ENCODE peak calls at places on chromosomes 3 and 15, in six cellular contexts. R is GM12878, D is H1, V is GM12892, P is HepG2, N is K562. S is an unnamed sample.

GRCh38 chr15:101170568-101171350 is 81.1 kb downstream of the CHSY1 start:
- DNase-seq in V (no peak), D (no peak), P (no peak), N (no peak), R (no peak), S (no peak)

GRCh38 chr15:72141171-72142084 is 23.2 kb downstream of the SENP8 start:
- DNase-seq in P (peak; percentile 33), D (no peak), N (no peak), V (peak; percentile 68), R (peak; percentile 87), S (peak; percentile 68)

GRCh38 chr3:170117134-170117533 is 64.4 kb downstream of the PHC3 start:
- DNase-seq in P (peak; percentile 5), N (peak; percentile 13), V (no peak), R (no peak), D (no peak), S (no peak)

GRCh38 chr3:16146015-16146730 is 28.3 kb upstream of the GALNT15 start:
- DNase-seq in R (peak; percentile 44), N (no peak), V (no peak), P (no peak), D (no peak), S (no peak)

GRCh38 chr3:50786631-50787030 is 111.9 kb downstream of the DOCK3 start:
- DNase-seq in D (no peak), R (no peak), V (no peak), P (no peak), N (no peak), S (no peak)

GRCh38 chr15:99474041-99474906 is 91.5 kb upstream of the MEF2A start:
- DNase-seq in P (no peak), V (no peak), D (no peak), N (no peak), R (no peak), S (no peak)

GRCh38 chr3:29605845-29606244 is 325.0 kb downstream of the RBMS3 start:
- DNase-seq in P (no peak), N (no peak), R (no peak), V (no peak), D (no peak), S (no peak)

GRCh38 chr15:92492556-92492955 is 98.9 kb downstream of the ST8SIA2 start:
- DNase-seq in P (no peak), R (no peak), N (no peak), V (no peak), D (no peak), S (no peak)

GRCh38 chr3:87625911-87626310 is 349.5 kb upstream of the POU1F1 start:
- DNase-seq in V (no peak), D (no peak), P (no peak), N (no peak), R (no peak), S (no peak)

GRCh38 chr3:5078151-5078550 is 43.9 kb upstream of the ARL8B start:
- DNase-seq in R (no peak), V (no peak), D (no peak), N (no peak), P (no peak), S (no peak)

GRCh38 chr3:72436863-72437592 is 411.2 kb downstream of the SHQ1 start:
- DNase-seq in D (no peak), V (no peak), R (no peak), P (no peak), N (no peak), S (no peak)

GRCh38 chr3:101066776-101067175 is 73.6 kb upstream of the ABI3BP start:
- DNase-seq in P (no peak), R (no peak), D (no peak), N (no peak), V (no peak), S (no peak)

GRCh38 chr15:29938701-29939340 is 116.6 kb upstream of the TJP1 start:
- DNase-seq in V (no peak), R (no peak), N (no peak), P (peak; percentile 10), D (no peak), S (no peak)

GRCh38 chr15:41919954-41920538 is 26.2 kb upstream of the SPTBN5 start:
- DNase-seq in R (no peak), D (no peak), N (no peak), V (no peak), P (no peak), S (no peak)

GRCh38 chr15:26874774-26875475 is 8.1 kb downstream of the GABRA5 start:
- DNase-seq in D (no peak), N (no peak), R (no peak), P (no peak), V (no peak), S (no peak)

GRCh38 chr3:62529230-62529629 is 155.9 kb upstream of the FEZF2 start:
- DNase-seq in D (peak; percentile 85), V (no peak), R (no peak), N (peak; percentile 5), P (peak; percentile 9), S (no peak)

GRCh38 chr15:66233487-66234415 is 19.8 kb downstream of the MEGF11 start:
- DNase-seq in R (no peak), P (peak; percentile 23), V (no peak), N (peak; percentile 64), D (peak; percentile 85), S (no peak)

GRCh38 chr15:52527898-52528464 is 699 bp downstream of the MYO5A start:
- DNase-seq in P (no peak), D (peak; percentile 51), R (no peak), N (no peak), V (peak; percentile 31), S (peak; percentile 25)

GRCh38 chr3:130748981-130749380 is 2.4 kb upstream of the PIK3R4 start:
- DNase-seq in N (no peak), V (no peak), R (no peak), D (no peak), P (no peak), S (no peak)

GRCh38 chr3:130748520-130748919 is 1.9 kb upstream of the PIK3R4 start:
- DNase-seq in P (no peak), R (no peak), N (no peak), V (no peak), D (no peak), S (no peak)

GRCh38 chr3:130743354-130743753 is 3.3 kb downstream of the PIK3R4 start:
- DNase-seq in N (no peak), P (no peak), V (no peak), D (no peak), R (no peak), S (no peak)

GRCh38 chr3:130741946-130742610 is 4.6 kb downstream of the PIK3R4 start:
- DNase-seq in V (no peak), N (no peak), D (no peak), P (no peak), R (no peak), S (no peak)

GRCh38 chr3:130746296-130747039 is at the start of gene PIK3R4:
- DNase-seq in V (peak; percentile 78), P (peak; percentile 98), N (peak; percentile 80), D (peak; percentile 97), R (peak; percentile 95), S (peak; percentile 79)
- TF ChIP-seq POLR2A in V (peak; percentile 84), P (peak; percentile 79), N (peak; percentile 78), D (peak; percentile 86), R (peak; percentile 80), S (peak; percentile 84)

GRCh38 chr3:43233062-43233461 is 53.3 kb upstream of the SNRK start:
- DNase-seq in P (no peak), V (no peak), R (no peak), N (no peak), D (no peak), S (no peak)

GRCh38 chr3:43236008-43236407 is 50.3 kb upstream of the SNRK start:
- DNase-seq in N (no peak), V (no peak), R (no peak), D (no peak), P (no peak), S (no peak)

DNA sequence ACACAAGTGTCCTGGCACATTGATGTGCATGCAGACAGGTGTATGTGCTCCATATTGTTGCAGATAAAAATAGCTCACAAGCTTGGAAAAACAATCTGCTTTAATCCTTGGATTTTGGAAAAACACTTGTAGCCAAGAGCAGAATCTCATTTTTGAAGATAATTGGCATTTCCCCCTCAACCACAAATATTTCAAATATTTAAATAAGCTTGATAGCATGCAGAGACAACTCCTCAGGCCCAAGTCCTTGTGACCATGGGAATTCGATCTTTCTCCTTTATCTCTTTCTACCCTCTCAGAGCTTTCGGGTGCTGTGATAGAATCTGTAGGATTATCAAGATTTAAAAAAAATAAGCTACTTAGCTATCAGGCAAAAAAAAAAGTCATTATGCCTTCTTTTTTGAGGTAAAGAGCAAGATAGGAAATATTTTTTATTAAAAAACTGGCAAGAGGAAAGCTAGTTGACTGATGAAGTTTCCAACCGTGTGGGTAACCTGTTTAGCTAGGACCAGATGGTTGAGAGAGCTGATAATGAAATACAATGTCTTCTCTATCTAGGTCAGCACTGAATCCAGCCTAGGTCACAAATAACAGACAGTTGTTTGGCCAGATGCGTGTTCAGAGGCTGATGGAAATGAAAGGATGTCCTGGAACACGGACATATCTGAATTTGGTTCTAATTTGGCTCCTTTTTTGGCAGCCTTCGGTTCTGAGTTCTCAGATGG is 54.9 kb upstream of the SNRK start:
- DNase-seq in P (no peak), R (no peak), D (no peak), N (no peak), V (no peak), S (no peak)
- TF ChIP-seq TAF1 in P (no peak), R (no peak), D (no peak), N (no peak), V (no peak), S (no peak)

GRCh38 chr15:90154246-90154645 is 46.9 kb upstream of the SEMA4B start:
- DNase-seq in V (no peak), R (no peak), D (no peak), N (no peak), P (no peak), S (no peak)

GRCh38 chr15:90153658-90154057 is 47.5 kb upstream of the SEMA4B start:
- DNase-seq in P (no peak), V (no peak), N (no peak), D (no peak), R (no peak), S (no peak)

GRCh38 chr15:90159213-90159612 is 41.9 kb upstream of the SEMA4B start:
- DNase-seq in R (no peak), P (no peak), D (no peak), V (no peak), N (no peak), S (no peak)

GRCh38 chr15:90151989-90152645 is 49.0 kb upstream of the SEMA4B start:
- DNase-seq in P (no peak), R (no peak), V (no peak), N (no peak), D (peak; percentile 82), S (no peak)

GRCh38 chr15:90154861-90155626 is 46.1 kb upstream of the SEMA4B start:
- DNase-seq in N (peak; percentile 21), R (no peak), V (no peak), P (peak; percentile 80), D (no peak), S (no peak)
- TF ChIP-seq POLR2A in N (no peak), R (no peak), V (no peak), P (no peak), D (no peak), S (no peak)

DNA sequence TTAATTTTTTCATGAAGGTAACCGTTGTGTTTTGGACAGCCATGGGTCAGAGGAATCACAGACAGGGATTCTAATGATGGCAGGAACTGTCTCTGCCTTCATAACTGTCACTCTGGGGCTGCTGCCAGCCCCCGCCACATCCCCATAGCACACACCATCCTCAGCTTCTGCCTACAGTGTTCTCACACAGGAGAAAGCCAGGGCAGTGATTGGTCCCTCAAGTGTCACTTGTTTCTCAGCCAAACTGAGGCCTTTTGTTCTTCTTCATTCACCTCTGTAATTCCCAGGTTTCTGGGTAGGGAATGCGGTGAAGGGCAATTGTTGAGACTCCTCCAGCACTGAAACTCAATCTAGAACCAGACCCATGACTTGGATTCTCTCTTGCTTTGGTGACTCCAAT is 65.4 kb upstream of the C3orf80 start:
- DNase-seq in R (no peak), V (no peak), P (no peak), N (no peak), D (no peak), S (no peak)
- TF ChIP-seq TAF1 in R (no peak), V (no peak), P (no peak), N (no peak), D (no peak), S (no peak)